ENCODE peak calls at places on chromosomes 13 and 19, in five cellular contexts. T is CD4-positive, alpha-beta memory T cell; W is IMR-90; C is ascending aorta; L is stomach. D is an unnamed sample.

GRCh38 chr13:23992722-23993438 is 95.6 kb upstream of the C1QTNF9B start:
- DNase-seq in L (no peak), T (no peak), C (no peak), W (no peak), D (no peak)

GRCh38 chr13:44396295-44396962 is 22.8 kb downstream of the SERP2 start:
- DNase-seq in L (no peak), T (no peak), W (no peak), C (no peak), D (no peak)

GRCh38 chr19:51253088-51253806 is 2.4 kb downstream of the SIGLECL1 start:
- DNase-seq in C (no peak), T (no peak), L (no peak), W (no peak), D (no peak)

GRCh38 chr19:56423985-56424353 is 19.8 kb downstream of the ZNF583 start:
- DNase-seq in T (no peak), C (no peak), L (no peak), W (no peak), D (no peak)

GRCh38 chr13:99393791-99394735 is 86.9 kb upstream of the GPR183 start:
- DNase-seq in C (no peak), W (no peak), T (no peak), L (no peak), D (no peak)

GRCh38 chr19:16259385-16260159 is 61.9 kb downstream of the AP1M1 start:
- DNase-seq in W (no peak), T (no peak), L (no peak), C (no peak), D (no peak)

GRCh38 chr19:52689804-52690394 is 44.9 kb downstream of the ZNF611 start:
- DNase-seq in W (no peak), C (no peak), T (no peak), L (peak), D (peak)

GRCh38 chr19:55423225-55423967 is 15.8 kb upstream of the UBE2S start:
- DNase-seq in C (no peak), L (no peak), T (no peak), W (no peak), D (no peak)

GRCh38 chr13:110379905-110380341 is 72.8 kb downstream of the COL4A2 start:
- DNase-seq in T (no peak), L (no peak), C (no peak), W (peak), D (no peak)

GRCh38 chr19:43786665-43787064 is 5.9 kb upstream of the KCNN4 start:
- DNase-seq in T (no peak), C (no peak), L (no peak), W (no peak), D (no peak)

GRCh38 chr13:65921933-65922332 is 1308.2 kb downstream of the PCDH9 start:
- DNase-seq in T (no peak), C (no peak), W (no peak), L (no peak), D (no peak)

GRCh38 chr13:111325941-111326620 is 5.6 kb downstream of the TEX29 start:
- DNase-seq in W (no peak), T (no peak), L (no peak), C (no peak), D (no peak)

GRCh38 chr13:61954092-61954491 is 538.4 kb upstream of the PCDH20 start:
- DNase-seq in T (no peak), C (no peak), W (peak), L (no peak), D (no peak)

GRCh38 chr13:63012016-63012415 is 1596.4 kb upstream of the PCDH20 start:
- DNase-seq in L (no peak), W (no peak), C (no peak), T (no peak), D (no peak)

GRCh38 chr13:40910324-40911050 is 108.6 kb downstream of the ELF1 start:
- DNase-seq in T (no peak), W (peak), C (no peak), L (no peak), D (no peak)

GRCh38 chr19:3039641-3040077 is 10.6 kb upstream of the TLE2 start:
- DNase-seq in T (no peak), L (no peak), W (no peak), C (no peak), D (peak)
- H3K27ac ChIP-seq in T (no peak), L (no peak), W (no peak), C (no peak), D (peak)

GRCh38 chr19:10565567-10566407 is at the start of gene KRI1:
- DNase-seq in T (peak), C (peak), L (peak), W (peak), D (peak)
- H3K27ac ChIP-seq in T (peak), C (peak), L (peak), W (peak), D (peak)

GRCh38 chr19:48344892-48345291 is 18.8 kb downstream of the TMEM143 start:
- DNase-seq in C (no peak), L (no peak), W (no peak), T (no peak), D (no peak)
- H3K27ac ChIP-seq in C (no peak), L (no peak), W (no peak), T (no peak), D (no peak)

DNA sequence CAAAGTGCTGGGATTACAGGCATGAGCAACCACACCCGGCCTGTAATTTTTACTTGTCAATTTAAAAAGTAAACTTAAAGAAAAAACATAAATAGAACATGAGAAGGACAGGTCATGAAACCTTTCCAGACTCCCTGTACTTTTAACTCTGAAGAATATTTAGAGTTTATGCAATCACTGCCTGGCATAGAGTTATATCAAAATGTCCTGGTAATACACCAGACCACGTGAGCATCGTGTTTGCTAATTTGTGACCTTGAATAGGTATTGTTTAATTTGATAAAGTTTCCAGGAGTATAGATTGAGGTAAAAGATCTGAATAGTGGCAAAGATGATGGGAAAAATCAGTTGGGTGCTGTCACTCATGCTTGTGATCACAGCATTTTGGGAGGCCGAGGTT is 81.2 kb upstream of the RNF113B start:
- DNase-seq in L (no peak), C (no peak), W (no peak), T (no peak), D (no peak)
- H3K27ac ChIP-seq in L (no peak), C (no peak), W (no peak), T (no peak), D (no peak)

DNA sequence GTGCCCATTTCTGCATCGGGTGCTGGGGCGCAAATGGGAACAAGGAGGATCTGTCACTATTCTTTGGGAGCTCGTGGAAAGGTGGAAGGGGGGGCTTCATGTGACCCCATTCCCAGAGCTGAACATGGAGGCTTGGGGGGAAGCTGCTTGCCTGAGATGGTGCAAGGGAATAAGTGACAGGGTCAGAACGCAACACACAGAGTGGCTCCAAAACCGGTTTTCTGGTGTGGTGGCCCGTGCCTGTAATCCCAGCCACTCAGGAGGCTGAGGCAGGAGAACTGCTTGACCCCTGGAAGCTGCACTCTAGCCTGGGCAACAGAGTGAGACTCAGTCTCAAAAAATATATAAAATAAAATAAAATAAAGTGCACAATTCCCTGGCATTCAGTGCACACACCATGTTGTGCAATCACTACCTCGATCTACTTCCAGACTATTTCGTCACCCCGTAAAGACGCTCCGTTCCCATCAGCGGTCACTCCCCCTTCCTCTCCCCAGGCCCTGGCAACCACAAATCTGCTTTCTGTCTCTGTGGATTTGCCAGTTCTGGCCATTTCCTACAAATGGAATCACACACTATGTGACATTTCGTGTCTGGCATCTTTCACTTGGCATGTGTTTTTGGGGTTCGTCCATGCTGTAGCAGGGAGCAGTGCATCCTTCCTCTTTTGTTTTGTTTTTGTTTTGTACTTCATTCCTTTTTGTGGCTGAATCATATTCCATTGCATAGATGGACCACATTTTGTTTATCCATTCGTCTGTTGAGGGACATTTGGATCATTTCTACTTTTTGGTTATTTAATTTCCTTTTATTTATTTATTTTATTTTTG is 18.3 kb upstream of the COMP start:
- DNase-seq in T (no peak), L (peak), C (peak), W (peak), D (peak)
- H3K27ac ChIP-seq in T (no peak), L (peak), C (peak), W (no peak), D (no peak)

DNA sequence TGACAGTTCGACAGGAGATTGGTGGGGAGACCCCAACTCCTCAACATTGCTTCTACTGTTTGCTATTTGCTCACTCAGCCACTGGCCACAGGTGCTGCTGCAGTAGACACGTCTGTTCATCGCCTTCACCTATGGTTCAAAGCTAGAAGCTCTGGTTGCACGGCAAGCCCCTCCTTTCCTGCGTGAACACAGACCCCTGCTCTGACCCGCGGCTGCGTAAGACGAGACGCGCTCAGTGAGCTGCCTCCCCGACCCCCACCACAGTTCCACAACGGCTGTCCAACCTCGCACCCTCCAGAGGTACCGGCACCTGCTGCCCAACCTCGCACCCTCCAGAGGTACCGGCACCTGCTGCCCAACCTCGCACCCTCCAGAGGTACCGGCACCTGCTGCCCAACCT is 6.8 kb downstream of the RASA3 start:
- DNase-seq in W (no peak), C (no peak), T (no peak), L (no peak), D (no peak)
- H3K27ac ChIP-seq in W (no peak), C (no peak), T (peak), L (no peak), D (no peak)

GRCh38 chr13:94309997-94310842 is 169.3 kb downstream of the DCT start:
- DNase-seq in T (no peak), W (peak), L (no peak), C (no peak), D (no peak)
- H3K27ac ChIP-seq in T (no peak), W (peak), L (no peak), C (peak), D (no peak)

DNA sequence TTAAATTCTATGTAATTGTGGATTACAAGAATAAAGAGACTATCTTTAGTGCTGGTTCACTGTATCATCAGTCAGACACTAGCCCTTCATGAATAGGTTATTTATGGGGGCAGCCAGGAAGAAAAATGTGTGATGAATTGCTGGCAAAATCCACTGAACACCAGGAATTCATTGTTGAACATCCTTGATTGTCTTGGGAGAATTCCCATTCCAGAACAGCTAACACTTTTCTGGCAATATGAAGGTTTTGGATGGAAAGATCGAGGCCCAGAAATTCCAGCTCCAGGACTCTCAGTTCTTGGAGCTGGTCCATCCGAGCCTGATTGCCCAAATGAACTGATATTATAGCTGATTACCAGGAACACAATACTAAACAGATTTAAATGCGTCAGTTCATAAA is 11.5 kb upstream of the SPART start:
- DNase-seq in T (no peak), C (no peak), W (no peak), L (no peak), D (peak)
- H3K27ac ChIP-seq in T (no peak), C (no peak), W (no peak), L (no peak), D (no peak)

D was measured in body of pancreas.